ENCODE peak calls at places on chromosomes 5 and 9, in seven cellular contexts. One of them, this sample, is unnamed.

GRCh38 chr9:135701067-135701967 is 668 bp upstream of the KCNT1 start:
- DNase-seq in DMS153: no peak
- DNase-seq in AG04450: no peak
- DNase-seq in NCI-H1105: no peak
- DNase-seq in nephron progenitor cell: no peak
- DNase-seq in DMS79 treated with DMSO at 0.1 percent for 48 hours: no peak
- DNase-seq in T47D: no peak
- DNase-seq in this sample: no peak

GRCh38 chr9:97954550-97954989 is 16.6 kb upstream of the HEMGN start:
- DNase-seq in DMS79 treated with DMSO at 0.1 percent for 48 hours: no peak
- DNase-seq in AG04450: no peak
- DNase-seq in DMS153: peak
- DNase-seq in nephron progenitor cell: peak
- DNase-seq in T47D: peak
- DNase-seq in NCI-H1105: peak
- DNase-seq in this sample: no peak

GRCh38 chr9:78365979-78366697 is 69.2 kb downstream of the PSAT1 start:
- DNase-seq in NCI-H1105: peak
- DNase-seq in T47D: no peak
- DNase-seq in nephron progenitor cell: no peak
- DNase-seq in DMS153: no peak
- DNase-seq in AG04450: no peak
- DNase-seq in DMS79 treated with DMSO at 0.1 percent for 48 hours: peak
- DNase-seq in this sample: peak

GRCh38 chr5:98296426-98296825 is 477.0 kb upstream of the RGMB start:
- DNase-seq in nephron progenitor cell: no peak
- DNase-seq in NCI-H1105: no peak
- DNase-seq in DMS79 treated with DMSO at 0.1 percent for 48 hours: no peak
- DNase-seq in DMS153: no peak
- DNase-seq in T47D: no peak
- DNase-seq in AG04450: no peak
- DNase-seq in this sample: peak

GRCh38 chr5:83082750-83083149 is 5.4 kb downstream of the XRCC4 start:
- DNase-seq in DMS79 treated with DMSO at 0.1 percent for 48 hours: no peak
- DNase-seq in T47D: no peak
- DNase-seq in NCI-H1105: no peak
- DNase-seq in nephron progenitor cell: no peak
- DNase-seq in DMS153: no peak
- DNase-seq in AG04450: no peak
- DNase-seq in this sample: no peak

GRCh38 chr9:130444565-130445221 is at the start of gene ASS1:
- DNase-seq in DMS79 treated with DMSO at 0.1 percent for 48 hours: peak
- DNase-seq in T47D: peak
- DNase-seq in NCI-H1105: peak
- DNase-seq in nephron progenitor cell: peak
- DNase-seq in AG04450: no peak
- DNase-seq in DMS153: peak
- DNase-seq in this sample: peak

GRCh38 chr9:27572918-27573698 is at the start of gene C9orf72:
- DNase-seq in DMS79 treated with DMSO at 0.1 percent for 48 hours: peak
- DNase-seq in NCI-H1105: peak
- DNase-seq in nephron progenitor cell: peak
- DNase-seq in T47D: peak
- DNase-seq in AG04450: no peak
- DNase-seq in DMS153: peak
- DNase-seq in this sample: peak

GRCh38 chr9:123400926-123401503 is 45.0 kb downstream of the CRB2 start:
- DNase-seq in DMS153: no peak
- DNase-seq in NCI-H1105: no peak
- DNase-seq in AG04450: no peak
- DNase-seq in DMS79 treated with DMSO at 0.1 percent for 48 hours: no peak
- DNase-seq in nephron progenitor cell: no peak
- DNase-seq in T47D: no peak
- DNase-seq in this sample: peak

GRCh38 chr5:60514152-60514551 is 185.8 kb downstream of the DEPDC1B start:
- DNase-seq in NCI-H1105: no peak
- DNase-seq in DMS153: no peak
- DNase-seq in DMS79 treated with DMSO at 0.1 percent for 48 hours: no peak
- DNase-seq in T47D: no peak
- DNase-seq in nephron progenitor cell: no peak
- DNase-seq in AG04450: no peak
- DNase-seq in this sample: no peak

GRCh38 chr5:96997265-96997859 is 61.5 kb downstream of the LNPEP start:
- DNase-seq in nephron progenitor cell: peak
- DNase-seq in DMS153: peak
- DNase-seq in NCI-H1105: no peak
- DNase-seq in T47D: peak
- DNase-seq in AG04450: no peak
- DNase-seq in DMS79 treated with DMSO at 0.1 percent for 48 hours: peak
- DNase-seq in this sample: peak

GRCh38 chr9:114507726-114508125 is 2.5 kb upstream of the WHRN start:
- DNase-seq in AG04450: no peak
- DNase-seq in DMS153: peak
- DNase-seq in NCI-H1105: no peak
- DNase-seq in DMS79 treated with DMSO at 0.1 percent for 48 hours: peak
- DNase-seq in nephron progenitor cell: no peak
- DNase-seq in T47D: peak
- DNase-seq in this sample: no peak

GRCh38 chr5:169050146-169050571 is 250.8 kb downstream of the SLIT3 start:
- DNase-seq in T47D: no peak
- DNase-seq in DMS153: no peak
- DNase-seq in NCI-H1105: no peak
- DNase-seq in DMS79 treated with DMSO at 0.1 percent for 48 hours: no peak
- DNase-seq in AG04450: no peak
- DNase-seq in nephron progenitor cell: no peak
- DNase-seq in this sample: peak

GRCh38 chr5:31809037-31809910 is 170.3 kb downstream of the PDZD2 start:
- DNase-seq in DMS79 treated with DMSO at 0.1 percent for 48 hours: no peak
- DNase-seq in nephron progenitor cell: peak
- DNase-seq in T47D: peak
- DNase-seq in DMS153: peak
- DNase-seq in NCI-H1105: peak
- DNase-seq in AG04450: peak
- DNase-seq in this sample: peak

This sample was measured in fibroblast of gingiva.